ENCODE peak calls at places on chromosomes 6 and 20, in five cellular contexts. One of them, this sample, is unnamed.

GRCh38 chr6:97207383-97207782 is 75.6 kb downstream of the MMS22L start:
- DNase-seq in AG04450: no peak
- DNase-seq in Peyer's patch: no peak
- DNase-seq in fibroblast of the aortic adventitia: no peak
- DNase-seq in lower lobe of right lung: no peak
- DNase-seq in this sample: no peak

GRCh38 chr6:56297022-56297995 is 49.9 kb upstream of the COL21A1 start:
- DNase-seq in lower lobe of right lung: no peak
- DNase-seq in fibroblast of the aortic adventitia: no peak
- DNase-seq in Peyer's patch: no peak
- DNase-seq in AG04450: no peak
- DNase-seq in this sample: no peak

GRCh38 chr6:27374824-27375612 is 13.5 kb upstream of the ZNF391 start:
- DNase-seq in Peyer's patch: peak; percentile 70
- DNase-seq in fibroblast of the aortic adventitia: peak; percentile 43
- DNase-seq in AG04450: no peak
- DNase-seq in lower lobe of right lung: peak; percentile 87
- DNase-seq in this sample: peak; percentile 14

GRCh38 chr6:143058987-143059386 is 1.7 kb upstream of the AIG1 start:
- DNase-seq in lower lobe of right lung: no peak
- DNase-seq in fibroblast of the aortic adventitia: no peak
- DNase-seq in AG04450: no peak
- DNase-seq in Peyer's patch: no peak
- DNase-seq in this sample: no peak

GRCh38 chr6:1062786-1063545 is 248.9 kb upstream of the FOXQ1 start:
- DNase-seq in lower lobe of right lung: no peak
- DNase-seq in Peyer's patch: no peak
- DNase-seq in fibroblast of the aortic adventitia: no peak
- DNase-seq in AG04450: no peak
- DNase-seq in this sample: no peak

GRCh38 chr6:30885999-30886896 is 1.9 kb downstream of the DDR1 start:
- DNase-seq in lower lobe of right lung: no peak
- DNase-seq in AG04450: peak; percentile 26
- DNase-seq in fibroblast of the aortic adventitia: peak; percentile 39
- DNase-seq in Peyer's patch: no peak
- DNase-seq in this sample: no peak

GRCh38 chr6:16776394-16777017 is 15.2 kb upstream of the ATXN1 start:
- DNase-seq in AG04450: no peak
- DNase-seq in Peyer's patch: no peak
- DNase-seq in fibroblast of the aortic adventitia: no peak
- DNase-seq in lower lobe of right lung: no peak
- DNase-seq in this sample: no peak

GRCh38 chr6:35687658-35688604 is 784 bp downstream of the FKBP5 start:
- DNase-seq in AG04450: no peak
- DNase-seq in lower lobe of right lung: peak; percentile 83
- DNase-seq in fibroblast of the aortic adventitia: peak; percentile 58
- DNase-seq in Peyer's patch: peak; percentile 63
- DNase-seq in this sample: no peak

GRCh38 chr6:145561095-145561820 is 174.1 kb downstream of the EPM2A start:
- DNase-seq in AG04450: no peak
- DNase-seq in lower lobe of right lung: no peak
- DNase-seq in fibroblast of the aortic adventitia: no peak
- DNase-seq in Peyer's patch: no peak
- DNase-seq in this sample: no peak

GRCh38 chr20:46344488-46345162 is 36.3 kb upstream of the CDH22 start:
- DNase-seq in lower lobe of right lung: no peak
- DNase-seq in fibroblast of the aortic adventitia: no peak
- DNase-seq in AG04450: no peak
- DNase-seq in Peyer's patch: no peak
- DNase-seq in this sample: no peak

GRCh38 chr6:156867121-156867520 is 89.9 kb downstream of the ARID1B start:
- DNase-seq in lower lobe of right lung: no peak
- DNase-seq in AG04450: no peak
- DNase-seq in Peyer's patch: no peak
- DNase-seq in fibroblast of the aortic adventitia: no peak
- DNase-seq in this sample: no peak

GRCh38 chr20:59386819-59387218 is 86.4 kb downstream of the EDN3 start:
- DNase-seq in lower lobe of right lung: no peak
- DNase-seq in AG04450: no peak
- DNase-seq in fibroblast of the aortic adventitia: no peak
- DNase-seq in Peyer's patch: no peak
- DNase-seq in this sample: no peak

GRCh38 chr6:81834141-81834621 is 81.7 kb upstream of the TENT5A start:
- DNase-seq in AG04450: peak; percentile 8
- DNase-seq in fibroblast of the aortic adventitia: peak; percentile 67
- DNase-seq in lower lobe of right lung: no peak
- DNase-seq in Peyer's patch: no peak
- DNase-seq in this sample: no peak

GRCh38 chr6:36463686-36464085 is 20.9 kb downstream of the KCTD20 start:
- DNase-seq in AG04450: no peak
- DNase-seq in lower lobe of right lung: no peak
- DNase-seq in fibroblast of the aortic adventitia: peak; percentile 33
- DNase-seq in Peyer's patch: no peak
- DNase-seq in this sample: no peak

GRCh38 chr20:63218701-63219446 is 2.9 kb upstream of the YTHDF1 start:
- DNase-seq in lower lobe of right lung: no peak
- DNase-seq in AG04450: no peak
- DNase-seq in fibroblast of the aortic adventitia: no peak
- DNase-seq in Peyer's patch: no peak
- DNase-seq in this sample: no peak
- TF ChIP-seq CTCF in lower lobe of right lung: no peak
- TF ChIP-seq CTCF in AG04450: no peak
- TF ChIP-seq CTCF in fibroblast of the aortic adventitia: no peak
- TF ChIP-seq CTCF in Peyer's patch: no peak
- TF ChIP-seq CTCF in this sample: peak; percentile 15

DNA sequence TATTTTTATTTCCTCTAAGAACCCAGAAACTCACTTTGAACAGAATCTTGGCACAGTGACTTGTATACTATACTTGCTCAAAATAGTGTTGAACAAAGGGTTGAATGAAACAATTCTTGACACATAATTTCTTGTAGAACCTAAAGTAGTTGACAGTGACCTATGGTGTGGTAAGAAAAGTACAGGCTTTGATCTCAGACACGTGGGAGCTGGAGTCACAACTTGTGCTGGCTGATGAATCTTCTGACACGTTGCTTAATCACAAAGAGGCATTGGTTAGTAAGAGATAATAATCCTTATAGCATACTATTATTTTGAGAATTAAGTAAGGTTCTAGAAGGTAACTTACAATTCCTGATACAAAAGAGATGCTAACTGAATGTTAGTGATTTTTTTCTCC is 30.6 kb upstream of the CD2AP start:
- DNase-seq in AG04450: no peak
- DNase-seq in Peyer's patch: no peak
- DNase-seq in lower lobe of right lung: no peak
- DNase-seq in fibroblast of the aortic adventitia: no peak
- DNase-seq in this sample: no peak
- H3K4me3 ChIP-seq in AG04450: no peak overlapping the region
- H3K4me3 ChIP-seq in Peyer's patch: no peak overlapping the region
- H3K4me3 ChIP-seq in lower lobe of right lung: no peak overlapping the region
- H3K4me3 ChIP-seq in fibroblast of the aortic adventitia: no peak overlapping the region
- H3K4me3 ChIP-seq in this sample: no peak overlapping the region

GRCh38 chr6:79777713-79778579 is 146.8 kb downstream of the SH3BGRL2 start:
- DNase-seq in Peyer's patch: peak; percentile 65
- DNase-seq in AG04450: peak; percentile 8
- DNase-seq in lower lobe of right lung: peak; percentile 85
- DNase-seq in fibroblast of the aortic adventitia: peak; percentile 67
- DNase-seq in this sample: no peak
- TF ChIP-seq CTCF in Peyer's patch: peak; percentile 79
- TF ChIP-seq CTCF in AG04450: peak; percentile 98
- TF ChIP-seq CTCF in lower lobe of right lung: peak; percentile 99
- TF ChIP-seq CTCF in fibroblast of the aortic adventitia: peak; percentile 98
- TF ChIP-seq CTCF in this sample: peak; percentile 96

GRCh38 chr6:40438556-40438955 is 148.6 kb downstream of the LRFN2 start:
- DNase-seq in AG04450: no peak
- DNase-seq in Peyer's patch: no peak
- DNase-seq in fibroblast of the aortic adventitia: no peak
- DNase-seq in lower lobe of right lung: no peak
- DNase-seq in this sample: no peak
- H3K4me3 ChIP-seq in AG04450: no peak overlapping the region
- H3K4me3 ChIP-seq in Peyer's patch: no peak overlapping the region
- H3K4me3 ChIP-seq in fibroblast of the aortic adventitia: no peak overlapping the region
- H3K4me3 ChIP-seq in lower lobe of right lung: no peak overlapping the region
- H3K4me3 ChIP-seq in this sample: no peak overlapping the region

GRCh38 chr6:43125119-43125518 is 46.0 kb upstream of the SRF start:
- DNase-seq in fibroblast of the aortic adventitia: peak; percentile 80
- DNase-seq in AG04450: peak; percentile 52
- DNase-seq in Peyer's patch: no peak
- DNase-seq in lower lobe of right lung: no peak
- DNase-seq in this sample: peak; percentile 89
- TF ChIP-seq CTCF in fibroblast of the aortic adventitia: no peak
- TF ChIP-seq CTCF in AG04450: no peak
- TF ChIP-seq CTCF in Peyer's patch: no peak
- TF ChIP-seq CTCF in lower lobe of right lung: no peak
- TF ChIP-seq CTCF in this sample: no peak

GRCh38 chr6:155330133-155330734 is 15.9 kb upstream of the TFB1M start:
- DNase-seq in Peyer's patch: no peak
- DNase-seq in fibroblast of the aortic adventitia: no peak
- DNase-seq in AG04450: no peak
- DNase-seq in lower lobe of right lung: no peak
- DNase-seq in this sample: no peak

GRCh38 chr6:155327326-155328073 is 13.2 kb upstream of the TFB1M start:
- DNase-seq in fibroblast of the aortic adventitia: peak; percentile 88
- DNase-seq in AG04450: peak; percentile 56
- DNase-seq in lower lobe of right lung: peak; percentile 52
- DNase-seq in Peyer's patch: peak; percentile 44
- DNase-seq in this sample: no peak

GRCh38 chr6:155328539-155329459 is 14.5 kb upstream of the TFB1M start:
- DNase-seq in fibroblast of the aortic adventitia: no peak
- DNase-seq in lower lobe of right lung: peak; percentile 69
- DNase-seq in Peyer's patch: no peak
- DNase-seq in AG04450: no peak
- DNase-seq in this sample: no peak

GRCh38 chr6:155329460-155330132 is 15.3 kb upstream of the TFB1M start:
- DNase-seq in AG04450: no peak
- DNase-seq in Peyer's patch: no peak
- DNase-seq in lower lobe of right lung: no peak
- DNase-seq in fibroblast of the aortic adventitia: no peak
- DNase-seq in this sample: no peak

DNA sequence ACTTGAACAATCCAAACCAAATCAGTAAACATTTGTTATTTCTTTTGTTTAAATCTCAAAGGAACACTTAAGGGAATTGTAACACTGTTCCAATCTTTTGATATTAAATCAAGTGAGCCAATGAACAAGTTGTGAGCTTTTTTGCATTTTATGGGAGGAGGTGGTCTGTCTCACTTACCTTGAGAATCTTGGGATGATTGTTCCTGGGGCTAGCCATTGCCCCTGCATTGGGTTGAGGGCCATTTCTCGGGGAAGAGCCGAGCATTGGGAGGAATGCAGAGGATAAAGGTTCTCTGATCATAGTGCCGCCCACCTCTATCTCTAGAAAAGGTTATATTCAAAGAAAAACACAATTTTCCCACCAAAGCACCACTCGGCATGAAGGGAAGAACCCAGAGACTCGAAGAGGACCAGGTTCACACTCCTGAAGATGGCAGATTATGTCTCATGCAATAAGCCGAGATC is 13.8 kb upstream of the TFB1M start:
- DNase-seq in AG04450: no peak
- DNase-seq in Peyer's patch: no peak
- DNase-seq in lower lobe of right lung: no peak
- DNase-seq in fibroblast of the aortic adventitia: no peak
- DNase-seq in this sample: no peak
- H3K4me3 ChIP-seq in AG04450: no peak overlapping the region
- H3K4me3 ChIP-seq in Peyer's patch: no peak overlapping the region
- H3K4me3 ChIP-seq in lower lobe of right lung: no peak overlapping the region
- H3K4me3 ChIP-seq in fibroblast of the aortic adventitia: no peak overlapping the region
- H3K4me3 ChIP-seq in this sample: no peak overlapping the region

DNA sequence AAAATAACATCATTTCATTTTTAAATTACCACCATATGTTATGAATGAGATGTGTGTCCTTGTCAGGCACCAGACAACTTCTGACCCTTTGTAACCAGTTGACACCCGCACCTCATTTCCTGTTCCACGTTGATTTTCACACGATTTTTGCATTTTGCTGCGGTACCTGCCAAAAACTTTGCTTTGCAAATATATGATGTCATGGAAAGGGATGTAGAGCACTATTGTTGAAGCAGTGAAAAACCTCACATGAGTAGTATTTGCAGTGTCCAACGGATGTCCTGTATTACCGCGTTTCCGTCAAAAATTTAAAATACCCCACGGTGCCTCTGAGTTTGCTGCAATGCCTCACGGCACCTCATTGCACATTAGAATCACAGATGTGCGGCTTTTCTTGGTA is 115.6 kb downstream of the MTHFD1L start:
- DNase-seq in Peyer's patch: no peak
- DNase-seq in AG04450: no peak
- DNase-seq in fibroblast of the aortic adventitia: no peak
- DNase-seq in lower lobe of right lung: no peak
- DNase-seq in this sample: no peak
- TF ChIP-seq CTCF in Peyer's patch: no peak
- TF ChIP-seq CTCF in AG04450: no peak
- TF ChIP-seq CTCF in fibroblast of the aortic adventitia: no peak
- TF ChIP-seq CTCF in lower lobe of right lung: no peak
- TF ChIP-seq CTCF in this sample: no peak

This sample was measured in retinal pigment epithelial cell.